ENCODE peak calls at places on chromosome 13, in ten cellular contexts. One of them, this sample, is unnamed.

GRCh38 chr13:74839656-74840055 is 642.3 kb downstream of the TBC1D4 start:
- DNase-seq in caudate nucleus: no peak
- DNase-seq in natural killer cell treated with Interleukin-12 subunit alpha and Interleukin-12 subunit beta and Interleukin-15 and Interleukin-18, amount 100 ng/mL, for 72 hours: no peak
- DNase-seq in RWPE2: no peak
- DNase-seq in uterus: no peak
- DNase-seq in heart right ventricle: no peak
- DNase-seq in mammary epithelial cell: peak
- DNase-seq in HTR-8/SVneo: no peak
- DNase-seq in T-cell: no peak
- DNase-seq in HT-29: no peak
- DNase-seq in this sample: no peak

GRCh38 chr13:45369116-45369515 is 28.1 kb upstream of the TPT1 start:
- DNase-seq in caudate nucleus: peak
- DNase-seq in natural killer cell treated with Interleukin-12 subunit alpha and Interleukin-12 subunit beta and Interleukin-15 and Interleukin-18, amount 100 ng/mL, for 72 hours: no peak
- DNase-seq in RWPE2: no peak
- DNase-seq in uterus: no peak
- DNase-seq in heart right ventricle: no peak
- DNase-seq in mammary epithelial cell: no peak
- DNase-seq in HTR-8/SVneo: no peak
- DNase-seq in T-cell: no peak
- DNase-seq in HT-29: no peak
- DNase-seq in this sample: no peak

GRCh38 chr13:75938811-75939525 is 302.8 kb downstream of the LMO7 start:
- DNase-seq in caudate nucleus: no peak
- DNase-seq in natural killer cell treated with Interleukin-12 subunit alpha and Interleukin-12 subunit beta and Interleukin-15 and Interleukin-18, amount 100 ng/mL, for 72 hours: no peak
- DNase-seq in RWPE2: no peak
- DNase-seq in uterus: no peak
- DNase-seq in heart right ventricle: no peak
- DNase-seq in mammary epithelial cell: no peak
- DNase-seq in HTR-8/SVneo: no peak
- DNase-seq in T-cell: no peak
- DNase-seq in HT-29: no peak
- DNase-seq in this sample: no peak

GRCh38 chr13:68064371-68064770 is 834.2 kb upstream of the PCDH9 start:
- DNase-seq in caudate nucleus: no peak
- DNase-seq in natural killer cell treated with Interleukin-12 subunit alpha and Interleukin-12 subunit beta and Interleukin-15 and Interleukin-18, amount 100 ng/mL, for 72 hours: no peak
- DNase-seq in RWPE2: no peak
- DNase-seq in uterus: no peak
- DNase-seq in heart right ventricle: no peak
- DNase-seq in mammary epithelial cell: no peak
- DNase-seq in HTR-8/SVneo: no peak
- DNase-seq in T-cell: no peak
- DNase-seq in HT-29: no peak
- DNase-seq in this sample: no peak

GRCh38 chr13:104937881-104938280 is 1597.6 kb downstream of the EFNB2 start:
- DNase-seq in caudate nucleus: no peak
- DNase-seq in natural killer cell treated with Interleukin-12 subunit alpha and Interleukin-12 subunit beta and Interleukin-15 and Interleukin-18, amount 100 ng/mL, for 72 hours: no peak
- DNase-seq in RWPE2: no peak
- DNase-seq in uterus: no peak
- DNase-seq in heart right ventricle: no peak
- DNase-seq in mammary epithelial cell: no peak
- DNase-seq in HTR-8/SVneo: no peak
- DNase-seq in T-cell: no peak
- DNase-seq in HT-29: no peak
- DNase-seq in this sample: no peak

GRCh38 chr13:114164681-114165429 is 14.2 kb upstream of the CFAP97D2 start:
- DNase-seq in caudate nucleus: no peak
- DNase-seq in natural killer cell treated with Interleukin-12 subunit alpha and Interleukin-12 subunit beta and Interleukin-15 and Interleukin-18, amount 100 ng/mL, for 72 hours: no peak
- DNase-seq in RWPE2: peak
- DNase-seq in uterus: no peak
- DNase-seq in heart right ventricle: no peak
- DNase-seq in mammary epithelial cell: no peak
- DNase-seq in HTR-8/SVneo: no peak
- DNase-seq in T-cell: no peak
- DNase-seq in HT-29: no peak
- DNase-seq in this sample: no peak

GRCh38 chr13:108609353-108609752 is 20.1 kb upstream of the MYO16 start:
- DNase-seq in caudate nucleus: no peak
- DNase-seq in natural killer cell treated with Interleukin-12 subunit alpha and Interleukin-12 subunit beta and Interleukin-15 and Interleukin-18, amount 100 ng/mL, for 72 hours: no peak
- DNase-seq in RWPE2: no peak
- DNase-seq in uterus: no peak
- DNase-seq in heart right ventricle: no peak
- DNase-seq in mammary epithelial cell: peak
- DNase-seq in HTR-8/SVneo: no peak
- DNase-seq in T-cell: no peak
- DNase-seq in HT-29: peak
- DNase-seq in this sample: no peak

GRCh38 chr13:72648513-72649065 is 78.8 kb downstream of the MZT1 start:
- DNase-seq in caudate nucleus: no peak
- DNase-seq in natural killer cell treated with Interleukin-12 subunit alpha and Interleukin-12 subunit beta and Interleukin-15 and Interleukin-18, amount 100 ng/mL, for 72 hours: no peak
- DNase-seq in RWPE2: no peak
- DNase-seq in uterus: no peak
- DNase-seq in heart right ventricle: no peak
- DNase-seq in mammary epithelial cell: no peak
- DNase-seq in HTR-8/SVneo: no peak
- DNase-seq in T-cell: no peak
- DNase-seq in HT-29: peak
- DNase-seq in this sample: no peak

GRCh38 chr13:110756268-110756667 is 42.8 kb downstream of the ING1 start:
- DNase-seq in caudate nucleus: no peak
- DNase-seq in natural killer cell treated with Interleukin-12 subunit alpha and Interleukin-12 subunit beta and Interleukin-15 and Interleukin-18, amount 100 ng/mL, for 72 hours: no peak
- DNase-seq in RWPE2: no peak
- DNase-seq in uterus: no peak
- DNase-seq in heart right ventricle: no peak
- DNase-seq in mammary epithelial cell: no peak
- DNase-seq in HTR-8/SVneo: peak
- DNase-seq in T-cell: no peak
- DNase-seq in HT-29: no peak
- DNase-seq in this sample: no peak

GRCh38 chr13:76667551-76667950 is 218.7 kb downstream of the KCTD12 start:
- DNase-seq in caudate nucleus: no peak
- DNase-seq in natural killer cell treated with Interleukin-12 subunit alpha and Interleukin-12 subunit beta and Interleukin-15 and Interleukin-18, amount 100 ng/mL, for 72 hours: no peak
- DNase-seq in RWPE2: no peak
- DNase-seq in uterus: no peak
- DNase-seq in heart right ventricle: peak
- DNase-seq in mammary epithelial cell: peak
- DNase-seq in HTR-8/SVneo: peak
- DNase-seq in T-cell: no peak
- DNase-seq in HT-29: peak
- DNase-seq in this sample: no peak

GRCh38 chr13:71621152-71622124 is 245.6 kb downstream of the DACH1 start:
- DNase-seq in caudate nucleus: no peak
- DNase-seq in natural killer cell treated with Interleukin-12 subunit alpha and Interleukin-12 subunit beta and Interleukin-15 and Interleukin-18, amount 100 ng/mL, for 72 hours: no peak
- DNase-seq in RWPE2: no peak
- DNase-seq in uterus: no peak
- DNase-seq in heart right ventricle: no peak
- DNase-seq in mammary epithelial cell: no peak
- DNase-seq in HTR-8/SVneo: no peak
- DNase-seq in T-cell: no peak
- DNase-seq in HT-29: no peak
- DNase-seq in this sample: no peak

GRCh38 chr13:47480941-47481340 is 520.1 kb downstream of the SUCLA2 start:
- DNase-seq in caudate nucleus: no peak
- DNase-seq in natural killer cell treated with Interleukin-12 subunit alpha and Interleukin-12 subunit beta and Interleukin-15 and Interleukin-18, amount 100 ng/mL, for 72 hours: no peak
- DNase-seq in RWPE2: no peak
- DNase-seq in uterus: no peak
- DNase-seq in heart right ventricle: no peak
- DNase-seq in mammary epithelial cell: no peak
- DNase-seq in HTR-8/SVneo: no peak
- DNase-seq in T-cell: no peak
- DNase-seq in HT-29: no peak
- DNase-seq in this sample: no peak

GRCh38 chr13:77323858-77324257 is 3.0 kb downstream of the MYCBP2 start:
- DNase-seq in caudate nucleus: no peak
- DNase-seq in natural killer cell treated with Interleukin-12 subunit alpha and Interleukin-12 subunit beta and Interleukin-15 and Interleukin-18, amount 100 ng/mL, for 72 hours: no peak
- DNase-seq in RWPE2: no peak
- DNase-seq in uterus: no peak
- DNase-seq in heart right ventricle: no peak
- DNase-seq in mammary epithelial cell: no peak
- DNase-seq in HTR-8/SVneo: no peak
- DNase-seq in T-cell: no peak
- DNase-seq in HT-29: no peak
- DNase-seq in this sample: peak

GRCh38 chr13:68160466-68160865 is 930.3 kb upstream of the PCDH9 start:
- DNase-seq in caudate nucleus: no peak
- DNase-seq in natural killer cell treated with Interleukin-12 subunit alpha and Interleukin-12 subunit beta and Interleukin-15 and Interleukin-18, amount 100 ng/mL, for 72 hours: no peak
- DNase-seq in RWPE2: no peak
- DNase-seq in uterus: no peak
- DNase-seq in heart right ventricle: no peak
- DNase-seq in mammary epithelial cell: no peak
- DNase-seq in HTR-8/SVneo: no peak
- DNase-seq in T-cell: no peak
- DNase-seq in HT-29: no peak
- DNase-seq in this sample: no peak

GRCh38 chr13:44685641-44686040 is 109.5 kb upstream of the TSC22D1 start:
- DNase-seq in caudate nucleus: no peak
- DNase-seq in natural killer cell treated with Interleukin-12 subunit alpha and Interleukin-12 subunit beta and Interleukin-15 and Interleukin-18, amount 100 ng/mL, for 72 hours: no peak
- DNase-seq in RWPE2: no peak
- DNase-seq in uterus: no peak
- DNase-seq in heart right ventricle: no peak
- DNase-seq in mammary epithelial cell: peak
- DNase-seq in HTR-8/SVneo: no peak
- DNase-seq in T-cell: no peak
- DNase-seq in HT-29: no peak
- DNase-seq in this sample: no peak

GRCh38 chr13:105033999-105034398 is 1501.5 kb downstream of the EFNB2 start:
- DNase-seq in caudate nucleus: no peak
- DNase-seq in natural killer cell treated with Interleukin-12 subunit alpha and Interleukin-12 subunit beta and Interleukin-15 and Interleukin-18, amount 100 ng/mL, for 72 hours: no peak
- DNase-seq in RWPE2: no peak
- DNase-seq in uterus: no peak
- DNase-seq in heart right ventricle: no peak
- DNase-seq in mammary epithelial cell: no peak
- DNase-seq in HTR-8/SVneo: no peak
- DNase-seq in T-cell: no peak
- DNase-seq in HT-29: no peak
- DNase-seq in this sample: no peak

GRCh38 chr13:97192166-97192565 is 30.0 kb upstream of the MBNL2 start:
- DNase-seq in caudate nucleus: no peak
- DNase-seq in natural killer cell treated with Interleukin-12 subunit alpha and Interleukin-12 subunit beta and Interleukin-15 and Interleukin-18, amount 100 ng/mL, for 72 hours: no peak
- DNase-seq in RWPE2: no peak
- DNase-seq in uterus: no peak
- DNase-seq in heart right ventricle: no peak
- DNase-seq in mammary epithelial cell: no peak
- DNase-seq in HTR-8/SVneo: no peak
- DNase-seq in T-cell: no peak
- DNase-seq in HT-29: peak
- DNase-seq in this sample: no peak

GRCh38 chr13:29868581-29868980 is 18.2 kb upstream of the UBL3 start:
- DNase-seq in caudate nucleus: no peak
- DNase-seq in natural killer cell treated with Interleukin-12 subunit alpha and Interleukin-12 subunit beta and Interleukin-15 and Interleukin-18, amount 100 ng/mL, for 72 hours: no peak
- DNase-seq in RWPE2: no peak
- DNase-seq in uterus: no peak
- DNase-seq in heart right ventricle: no peak
- DNase-seq in mammary epithelial cell: no peak
- DNase-seq in HTR-8/SVneo: no peak
- DNase-seq in T-cell: no peak
- DNase-seq in HT-29: no peak
- DNase-seq in this sample: no peak

GRCh38 chr13:27022571-27023311 is 148.9 kb downstream of the USP12 start:
- DNase-seq in caudate nucleus: no peak
- DNase-seq in natural killer cell treated with Interleukin-12 subunit alpha and Interleukin-12 subunit beta and Interleukin-15 and Interleukin-18, amount 100 ng/mL, for 72 hours: no peak
- DNase-seq in RWPE2: no peak
- DNase-seq in uterus: no peak
- DNase-seq in heart right ventricle: no peak
- DNase-seq in mammary epithelial cell: peak
- DNase-seq in HTR-8/SVneo: no peak
- DNase-seq in T-cell: no peak
- DNase-seq in HT-29: peak
- DNase-seq in this sample: no peak

GRCh38 chr13:105403065-105403464 is 1132.4 kb downstream of the EFNB2 start:
- DNase-seq in caudate nucleus: no peak
- DNase-seq in natural killer cell treated with Interleukin-12 subunit alpha and Interleukin-12 subunit beta and Interleukin-15 and Interleukin-18, amount 100 ng/mL, for 72 hours: no peak
- DNase-seq in RWPE2: no peak
- DNase-seq in uterus: no peak
- DNase-seq in heart right ventricle: no peak
- DNase-seq in mammary epithelial cell: no peak
- DNase-seq in HTR-8/SVneo: no peak
- DNase-seq in T-cell: no peak
- DNase-seq in HT-29: no peak
- DNase-seq in this sample: no peak

GRCh38 chr13:24627090-24627714 is 53.0 kb upstream of the ATP12A start:
- DNase-seq in caudate nucleus: peak
- DNase-seq in natural killer cell treated with Interleukin-12 subunit alpha and Interleukin-12 subunit beta and Interleukin-15 and Interleukin-18, amount 100 ng/mL, for 72 hours: no peak
- DNase-seq in RWPE2: no peak
- DNase-seq in uterus: no peak
- DNase-seq in heart right ventricle: no peak
- DNase-seq in mammary epithelial cell: no peak
- DNase-seq in HTR-8/SVneo: no peak
- DNase-seq in T-cell: no peak
- DNase-seq in HT-29: no peak
- DNase-seq in this sample: no peak

GRCh38 chr13:50309872-50310594 is 294.8 kb downstream of the KCNRG start:
- DNase-seq in caudate nucleus: no peak
- DNase-seq in natural killer cell treated with Interleukin-12 subunit alpha and Interleukin-12 subunit beta and Interleukin-15 and Interleukin-18, amount 100 ng/mL, for 72 hours: no peak
- DNase-seq in RWPE2: no peak
- DNase-seq in uterus: no peak
- DNase-seq in heart right ventricle: no peak
- DNase-seq in mammary epithelial cell: no peak
- DNase-seq in HTR-8/SVneo: no peak
- DNase-seq in T-cell: no peak
- DNase-seq in HT-29: no peak
- DNase-seq in this sample: no peak

GRCh38 chr13:36158606-36159005 is 27.4 kb upstream of the DCLK1 start:
- DNase-seq in caudate nucleus: no peak
- DNase-seq in natural killer cell treated with Interleukin-12 subunit alpha and Interleukin-12 subunit beta and Interleukin-15 and Interleukin-18, amount 100 ng/mL, for 72 hours: no peak
- DNase-seq in RWPE2: no peak
- DNase-seq in uterus: no peak
- DNase-seq in heart right ventricle: no peak
- DNase-seq in mammary epithelial cell: peak
- DNase-seq in HTR-8/SVneo: no peak
- DNase-seq in T-cell: no peak
- DNase-seq in HT-29: no peak
- DNase-seq in this sample: no peak